ENCODE peak calls at places on chromosomes 6 and 20, in eight cellular contexts. One of them, this sample, is unnamed.

GRCh38 chr6:19325335-19325789 is 511.8 kb upstream of the ID4 start:
- DNase-seq in NCI-H1092: no peak
- DNase-seq in occipital lobe: no peak
- DNase-seq in effector memory CD8-positive, alpha-beta T cell: no peak
- DNase-seq in cerebellar cortex: peak
- DNase-seq in epithelial cell of prostate: no peak
- DNase-seq in tibial artery: peak
- DNase-seq in activated CD4-positive, alpha-beta T cell treated with anti-CD3 and anti-CD28 coated beads, Interleukin-2, amount 50 U/mL, for 1 hour: no peak
- DNase-seq in this sample: no peak

GRCh38 chr20:43389231-43389630 is 68.5 kb upstream of the SRSF6 start:
- DNase-seq in NCI-H1092: no peak
- DNase-seq in occipital lobe: no peak
- DNase-seq in effector memory CD8-positive, alpha-beta T cell: no peak
- DNase-seq in cerebellar cortex: no peak
- DNase-seq in epithelial cell of prostate: no peak
- DNase-seq in tibial artery: no peak
- DNase-seq in activated CD4-positive, alpha-beta T cell treated with anti-CD3 and anti-CD28 coated beads, Interleukin-2, amount 50 U/mL, for 1 hour: no peak
- DNase-seq in this sample: no peak

GRCh38 chr6:26299286-26300042 is 65.5 kb upstream of the BTN3A2 start:
- DNase-seq in NCI-H1092: no peak
- DNase-seq in occipital lobe: no peak
- DNase-seq in effector memory CD8-positive, alpha-beta T cell: no peak
- DNase-seq in cerebellar cortex: no peak
- DNase-seq in epithelial cell of prostate: no peak
- DNase-seq in tibial artery: no peak
- DNase-seq in activated CD4-positive, alpha-beta T cell treated with anti-CD3 and anti-CD28 coated beads, Interleukin-2, amount 50 U/mL, for 1 hour: no peak
- DNase-seq in this sample: no peak

GRCh38 chr6:26594730-26595632 is 1.8 kb upstream of the ABT1 start:
- DNase-seq in NCI-H1092: no peak
- DNase-seq in occipital lobe: no peak
- DNase-seq in effector memory CD8-positive, alpha-beta T cell: no peak
- DNase-seq in cerebellar cortex: peak
- DNase-seq in epithelial cell of prostate: no peak
- DNase-seq in tibial artery: no peak
- DNase-seq in activated CD4-positive, alpha-beta T cell treated with anti-CD3 and anti-CD28 coated beads, Interleukin-2, amount 50 U/mL, for 1 hour: no peak
- DNase-seq in this sample: no peak

GRCh38 chr6:161370882-161371281 is 97.0 kb upstream of the AGPAT4 start:
- DNase-seq in NCI-H1092: peak
- DNase-seq in occipital lobe: peak
- DNase-seq in effector memory CD8-positive, alpha-beta T cell: peak
- DNase-seq in cerebellar cortex: peak
- DNase-seq in epithelial cell of prostate: peak
- DNase-seq in tibial artery: no peak
- DNase-seq in activated CD4-positive, alpha-beta T cell treated with anti-CD3 and anti-CD28 coated beads, Interleukin-2, amount 50 U/mL, for 1 hour: peak
- DNase-seq in this sample: peak

GRCh38 chr6:128076843-128077242 is 176.0 kb upstream of the THEMIS start:
- DNase-seq in NCI-H1092: no peak
- DNase-seq in occipital lobe: no peak
- DNase-seq in effector memory CD8-positive, alpha-beta T cell: no peak
- DNase-seq in cerebellar cortex: no peak
- DNase-seq in epithelial cell of prostate: no peak
- DNase-seq in tibial artery: no peak
- DNase-seq in activated CD4-positive, alpha-beta T cell treated with anti-CD3 and anti-CD28 coated beads, Interleukin-2, amount 50 U/mL, for 1 hour: no peak
- DNase-seq in this sample: no peak

GRCh38 chr6:110036408-110037302 is 58.5 kb downstream of the GPR6 start:
- DNase-seq in NCI-H1092: no peak
- DNase-seq in occipital lobe: no peak
- DNase-seq in effector memory CD8-positive, alpha-beta T cell: no peak
- DNase-seq in cerebellar cortex: no peak
- DNase-seq in epithelial cell of prostate: no peak
- DNase-seq in tibial artery: no peak
- DNase-seq in activated CD4-positive, alpha-beta T cell treated with anti-CD3 and anti-CD28 coated beads, Interleukin-2, amount 50 U/mL, for 1 hour: no peak
- DNase-seq in this sample: no peak

GRCh38 chr20:63690898-63691710 is 5.3 kb upstream of the TNFRSF6B start:
- DNase-seq in NCI-H1092: no peak
- DNase-seq in occipital lobe: no peak
- DNase-seq in effector memory CD8-positive, alpha-beta T cell: no peak
- DNase-seq in cerebellar cortex: no peak
- DNase-seq in epithelial cell of prostate: no peak
- DNase-seq in tibial artery: peak
- DNase-seq in activated CD4-positive, alpha-beta T cell treated with anti-CD3 and anti-CD28 coated beads, Interleukin-2, amount 50 U/mL, for 1 hour: no peak
- DNase-seq in this sample: no peak

GRCh38 chr6:167977717-167978467 is 19.6 kb upstream of the KIF25 start:
- DNase-seq in NCI-H1092: no peak
- DNase-seq in occipital lobe: no peak
- DNase-seq in effector memory CD8-positive, alpha-beta T cell: no peak
- DNase-seq in cerebellar cortex: no peak
- DNase-seq in epithelial cell of prostate: no peak
- DNase-seq in tibial artery: peak
- DNase-seq in activated CD4-positive, alpha-beta T cell treated with anti-CD3 and anti-CD28 coated beads, Interleukin-2, amount 50 U/mL, for 1 hour: no peak
- DNase-seq in this sample: no peak

GRCh38 chr20:57633945-57634491 is 13.8 kb upstream of the ZBP1 start:
- DNase-seq in NCI-H1092: no peak
- DNase-seq in occipital lobe: no peak
- DNase-seq in effector memory CD8-positive, alpha-beta T cell: no peak
- DNase-seq in cerebellar cortex: no peak
- DNase-seq in epithelial cell of prostate: no peak
- DNase-seq in tibial artery: no peak
- DNase-seq in activated CD4-positive, alpha-beta T cell treated with anti-CD3 and anti-CD28 coated beads, Interleukin-2, amount 50 U/mL, for 1 hour: no peak
- DNase-seq in this sample: no peak

GRCh38 chr6:41577865-41578713 is 31.9 kb downstream of the FOXP4 start:
- DNase-seq in NCI-H1092: peak
- DNase-seq in occipital lobe: no peak
- DNase-seq in effector memory CD8-positive, alpha-beta T cell: no peak
- DNase-seq in cerebellar cortex: no peak
- DNase-seq in epithelial cell of prostate: no peak
- DNase-seq in tibial artery: no peak
- DNase-seq in activated CD4-positive, alpha-beta T cell treated with anti-CD3 and anti-CD28 coated beads, Interleukin-2, amount 50 U/mL, for 1 hour: no peak
- DNase-seq in this sample: no peak

GRCh38 chr6:166772518-166772917 is 145.5 kb upstream of the RPS6KA2 start:
- DNase-seq in NCI-H1092: no peak
- DNase-seq in occipital lobe: no peak
- DNase-seq in effector memory CD8-positive, alpha-beta T cell: no peak
- DNase-seq in cerebellar cortex: no peak
- DNase-seq in epithelial cell of prostate: no peak
- DNase-seq in tibial artery: no peak
- DNase-seq in activated CD4-positive, alpha-beta T cell treated with anti-CD3 and anti-CD28 coated beads, Interleukin-2, amount 50 U/mL, for 1 hour: no peak
- DNase-seq in this sample: no peak